ENCODE peak calls at places on chromosome 9, in four cellular contexts. L is uterus, Z is neural crest cell, C is BJ. J is an unnamed sample.

GRCh38 chr9:121593066-121593465 is 58.4 kb upstream of the DAB2IP start:
- DNase-seq in Z (no peak), L (no peak), C (no peak), J (no peak)

GRCh38 chr9:98192503-98193335 is at the start of gene CORO2A:
- DNase-seq in C (peak), L (peak), Z (peak), J (no peak)

GRCh38 chr9:69190086-69190865 is 16.2 kb downstream of the TJP2 start:
- DNase-seq in Z (no peak), L (no peak), C (no peak), J (no peak)

GRCh38 chr9:93658184-93658925 is 82.0 kb downstream of the PHF2 start:
- DNase-seq in Z (no peak), C (no peak), L (no peak), J (no peak)

GRCh38 chr9:70409280-70409679 is 5.2 kb downstream of the KLF9 start:
- DNase-seq in C (no peak), L (no peak), Z (no peak), J (no peak)

GRCh38 chr9:113579270-113580040 is 115.9 kb downstream of the RGS3 start:
- DNase-seq in L (no peak), Z (no peak), C (no peak), J (no peak)

GRCh38 chr9:6928863-6929262 is 171.1 kb downstream of the KDM4C start:
- DNase-seq in C (no peak), L (no peak), Z (no peak), J (no peak)

GRCh38 chr9:87276851-87277251 is 220.8 kb upstream of the DAPK1 start:
- DNase-seq in C (no peak), L (no peak), Z (no peak), J (peak)

GRCh38 chr9:27151693-27152397 is 42.8 kb downstream of the TEK start:
- DNase-seq in C (no peak), Z (no peak), L (no peak), J (peak)

GRCh38 chr9:37324691-37325490 is 97.6 kb upstream of the GRHPR start:
- DNase-seq in Z (peak), C (no peak), L (no peak), J (no peak)

GRCh38 chr9:121995997-121996396 is 97.1 kb downstream of the TTLL11 start:
- DNase-seq in C (no peak), Z (no peak), L (no peak), J (no peak)

GRCh38 chr9:3760031-3760430 is 234.2 kb upstream of the RFX3 start:
- DNase-seq in Z (no peak), L (no peak), C (no peak), J (no peak)

GRCh38 chr9:37953204-37953774 is 49.4 kb upstream of the SLC25A51 start:
- DNase-seq in Z (no peak), L (no peak), C (no peak), J (no peak)

GRCh38 chr9:127102176-127102575 is 20.3 kb downstream of the ANGPTL2 start:
- DNase-seq in C (no peak), Z (no peak), L (no peak), J (no peak)

GRCh38 chr9:110668528-110669167 is at the start of gene MUSK:
- DNase-seq in Z (no peak), L (no peak), C (no peak), J (no peak)

GRCh38 chr9:120289990-120290925 is 289.7 kb downstream of the CDK5RAP2 start:
- DNase-seq in C (no peak), Z (no peak), L (no peak), J (no peak)

GRCh38 chr9:113634597-113635515 is 171.3 kb downstream of the RGS3 start:
- DNase-seq in C (no peak), Z (no peak), L (no peak), J (no peak)

GRCh38 chr9:121718063-121718462 is 66.6 kb downstream of the DAB2IP start:
- DNase-seq in L (peak), C (no peak), Z (no peak), J (no peak)

GRCh38 chr9:124673063-124673462 is 98.0 kb downstream of the NR6A1 start:
- DNase-seq in L (no peak), C (no peak), Z (no peak), J (no peak)

GRCh38 chr9:27450752-27451151 is 73.3 kb upstream of the IFNK start:
- DNase-seq in C (no peak), Z (no peak), L (no peak), J (no peak)

GRCh38 chr9:101580076-101580475 is 14.7 kb downstream of the PPP3R2 start:
- DNase-seq in L (no peak), Z (no peak), C (no peak), J (no peak)

GRCh38 chr9:98479449-98479848 is 224.0 kb upstream of the TBC1D2 start:
- DNase-seq in Z (no peak), C (no peak), L (no peak), J (no peak)

GRCh38 chr9:127682351-127683136 is 24.2 kb upstream of the CFAP157 start:
- DNase-seq in L (no peak), Z (no peak), C (no peak), J (no peak)

GRCh38 chr9:89533396-89534187 is 35.7 kb upstream of the SEMA4D start:
- DNase-seq in C (no peak), L (no peak), Z (no peak), J (no peak)

GRCh38 chr9:3873818-3874217 is 348.0 kb upstream of the RFX3 start:
- DNase-seq in C (no peak), Z (no peak), L (no peak), J (no peak)

GRCh38 chr9:109274768-109275596 is 45.9 kb downstream of the EPB41L4B start:
- DNase-seq in L (no peak), Z (no peak), C (no peak), J (no peak)

GRCh38 chr9:16824545-16825041 is 45.9 kb downstream of the BNC2 start:
- DNase-seq in Z (no peak), C (no peak), L (no peak), J (peak)